ENCODE peak calls at places on chromosomes 6 and 20, in five cellular contexts. H is lower lobe of right lung; Y is CD8-positive, alpha-beta T cell; V is BJ; O is esophagus squamous epithelium. B is an unnamed sample. For H3K27me3, the result is how much of the 10 kb centered on the place peaks cover.

GRCh38 chr6:111061493-111061892 is 25.8 kb upstream of the SLC16A10 start:
- DNase-seq in H (no peak), Y (no peak), V (no peak), O (no peak), B (no peak)

GRCh38 chr6:105278035-105278434 is 98.2 kb upstream of the POPDC3 start:
- DNase-seq in H (no peak), Y (no peak), V (no peak), O (no peak), B (no peak)

GRCh38 chr6:39037082-39037487 is 11.5 kb upstream of the GLP1R start:
- DNase-seq in H (no peak), Y (no peak), V (no peak), O (no peak), B (no peak)

GRCh38 chr20:25493137-25493536 is 85.7 kb downstream of the GINS1 start:
- DNase-seq in H (no peak), Y (no peak), V (no peak), O (no peak), B (peak)

GRCh38 chr20:44112456-44112855 is 74.5 kb downstream of the JPH2 start:
- DNase-seq in H (no peak), Y (no peak), V (no peak), O (no peak), B (no peak)

GRCh38 chr20:9392892-9393857 is 121.2 kb upstream of the LAMP5 start:
- DNase-seq in H (peak), Y (no peak), V (no peak), O (no peak), B (peak)

GRCh38 chr6:2102316-2102883 is 143.0 kb downstream of the GMDS start:
- DNase-seq in H (no peak), Y (no peak), V (no peak), O (no peak), B (no peak)

GRCh38 chr6:134063966-134064445 is 11.6 kb upstream of the SLC2A12 start:
- DNase-seq in H (no peak), Y (peak), V (no peak), O (no peak), B (peak)

GRCh38 chr6:7624781-7625710 is 35.0 kb downstream of the SNRNP48 start:
- DNase-seq in H (no peak), Y (no peak), V (no peak), O (no peak), B (no peak)

GRCh38 chr6:160919713-160920112 is 71.9 kb upstream of the MAP3K4 start:
- DNase-seq in H (no peak), Y (no peak), V (peak), O (no peak), B (no peak)

GRCh38 chr6:81366970-81367369 is 385.5 kb downstream of the TENT5A start:
- DNase-seq in H (no peak), Y (no peak), V (no peak), O (no peak), B (no peak)

GRCh38 chr6:154887051-154887450 is 108.1 kb upstream of the TIAM2 start:
- DNase-seq in H (no peak), Y (no peak), V (no peak), O (no peak), B (no peak)

GRCh38 chr6:137415127-137415833 is 78.9 kb downstream of the OLIG3 start:
- DNase-seq in H (peak), Y (peak), V (peak), O (no peak), B (peak)

GRCh38 chr6:128667339-128667858 is 147.0 kb upstream of the PTPRK start:
- DNase-seq in H (no peak), Y (no peak), V (no peak), O (no peak), B (no peak)

GRCh38 chr20:50169329-50169823 is 15.9 kb upstream of the PEDS1 start:
- DNase-seq in H (peak), Y (peak), V (no peak), O (no peak), B (peak)

DNA sequence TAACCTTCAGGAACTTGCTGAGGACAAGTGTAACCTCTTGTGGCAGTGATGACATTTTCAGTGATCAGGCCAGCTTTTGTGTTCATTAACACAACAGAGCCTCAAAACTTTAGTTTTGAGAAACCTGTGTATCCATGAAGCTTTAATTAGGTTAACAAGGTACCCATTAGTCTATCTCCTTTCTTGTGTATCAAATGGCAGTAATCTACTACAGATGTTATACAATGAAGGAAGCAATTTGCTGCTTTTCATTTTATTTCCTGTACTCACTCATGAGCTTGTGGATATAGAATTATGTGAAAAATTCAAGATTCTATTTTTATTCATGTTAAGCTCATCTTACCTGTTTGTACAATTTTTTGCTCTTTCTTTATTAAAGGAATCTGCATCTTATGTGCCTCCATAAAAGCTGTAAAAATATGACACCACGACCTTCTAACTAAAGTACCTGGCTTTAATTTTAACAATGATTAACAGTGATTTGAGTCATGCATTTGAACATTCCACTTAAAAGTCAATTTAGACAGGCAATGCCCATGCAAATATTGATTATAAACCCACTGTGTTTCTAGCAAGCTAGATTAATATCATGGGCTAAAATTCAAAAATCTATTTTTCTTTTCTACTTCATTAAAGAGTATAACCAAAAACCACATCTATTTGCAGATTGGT is 897.3 kb downstream of the KIF16B start:
- DNase-seq in H (no peak), Y (no peak), V (no peak), O (no peak), B (no peak)
- H3K27me3 ChIP-seq in H (under half), Y (under half), V (under half), O (under half), B (under half)

GRCh38 chr20:59230385-59230784 is 66.8 kb downstream of the ZNF831 start:
- DNase-seq in H (no peak), Y (no peak), V (no peak), O (no peak), B (no peak)
- H3K27me3 ChIP-seq in H (under half), Y (under half), V (under half), O (under half), B (under half)

GRCh38 chr20:22924949-22925612 is 110.0 kb upstream of the SSTR4 start:
- DNase-seq in H (no peak), Y (no peak), V (no peak), O (no peak), B (no peak)

GRCh38 chr20:22922987-22923386 is 112.1 kb upstream of the SSTR4 start:
- DNase-seq in H (no peak), Y (no peak), V (no peak), O (no peak), B (no peak)

GRCh38 chr20:22925613-22925983 is 109.5 kb upstream of the SSTR4 start:
- DNase-seq in H (no peak), Y (no peak), V (no peak), O (no peak), B (no peak)

GRCh38 chr20:22921595-22922421 is 113.3 kb upstream of the SSTR4 start:
- DNase-seq in H (no peak), Y (no peak), V (peak), O (no peak), B (no peak)

DNA sequence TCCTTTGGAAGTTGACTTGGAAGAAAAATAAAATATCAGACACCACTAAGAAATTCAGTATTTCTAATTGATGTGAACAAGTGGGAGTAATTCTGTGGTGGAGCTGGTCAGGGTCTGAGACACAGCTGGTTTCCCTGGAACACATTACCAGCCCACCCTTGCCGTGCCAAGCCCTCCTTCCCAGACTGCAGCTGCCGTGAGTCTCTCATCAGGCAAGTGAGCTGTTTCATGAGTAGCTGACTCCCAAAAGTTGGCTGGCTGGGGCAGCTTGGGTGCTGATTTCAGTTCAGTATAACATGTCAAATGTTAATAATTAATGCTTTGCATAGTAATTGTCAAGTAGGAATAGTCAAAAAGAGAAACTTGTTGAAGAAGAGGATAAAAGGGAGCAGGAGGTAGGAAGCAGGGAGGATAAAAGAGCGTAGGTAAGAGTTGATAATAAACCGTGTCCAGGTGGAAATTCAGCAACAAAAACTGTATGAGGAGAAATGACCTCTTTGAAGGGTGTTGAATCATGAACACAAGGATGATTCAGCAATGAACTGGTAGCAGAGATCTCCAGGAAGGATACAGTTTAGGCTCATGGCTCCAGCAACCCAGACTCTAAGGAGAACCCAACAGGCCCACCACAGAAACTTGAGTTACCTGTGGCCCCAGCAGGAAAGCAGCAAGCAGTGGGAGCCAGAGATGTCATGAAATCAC is 110.9 kb upstream of the SSTR4 start:
- DNase-seq in H (no peak), Y (no peak), V (no peak), O (no peak), B (peak)
- H3K27me3 ChIP-seq in H (under half), Y (under half), V (under half), O (under half), B (under half)

DNA sequence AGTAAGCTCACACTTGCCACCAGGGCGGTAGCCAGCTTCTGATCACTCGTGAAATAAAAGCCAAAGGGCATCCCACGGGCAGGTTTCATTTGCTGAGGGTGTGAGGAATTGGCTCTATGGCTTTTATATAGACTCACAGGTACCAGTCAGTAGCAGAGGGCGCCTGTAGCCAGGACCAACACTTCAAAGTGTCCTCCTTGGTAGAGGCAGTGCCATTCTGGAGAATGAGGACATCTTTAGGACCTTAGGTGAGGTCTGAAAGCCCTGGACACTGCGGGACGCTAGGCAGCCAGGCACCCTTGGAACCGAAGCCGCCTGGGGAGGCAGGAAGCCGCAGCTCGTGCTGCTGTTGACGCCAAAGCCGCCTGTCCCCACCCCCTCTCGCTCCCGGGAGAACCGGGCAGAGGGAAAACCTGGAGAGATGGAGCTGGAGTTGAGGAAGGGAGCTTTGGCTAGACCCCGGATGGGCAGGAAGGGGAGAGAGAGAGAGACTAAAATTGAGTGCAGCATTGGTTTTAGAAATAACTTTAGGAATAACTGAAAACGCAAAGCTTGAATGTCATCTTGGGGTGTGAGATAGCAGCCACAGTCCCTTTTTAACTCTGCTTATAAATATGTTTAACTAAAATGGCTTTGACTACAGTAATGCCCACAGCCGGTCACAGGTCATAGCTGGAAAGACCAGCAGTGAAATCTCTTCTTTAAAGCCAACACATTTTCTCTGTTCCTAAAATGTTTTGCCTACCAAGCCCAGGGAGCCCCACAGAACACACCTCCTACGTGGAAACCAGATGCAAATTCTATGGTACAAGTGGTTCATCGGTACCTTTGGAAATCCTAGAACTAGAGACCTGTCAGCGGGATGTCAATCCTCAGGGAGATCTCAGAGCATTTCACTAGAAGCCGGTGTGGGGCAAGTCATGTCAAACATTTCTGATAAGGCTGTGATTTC is 128.5 kb upstream of the CDYL start:
- DNase-seq in H (peak), Y (peak), V (no peak), O (no peak), B (peak)
- H3K27me3 ChIP-seq in H (under half), Y (under half), V (under half), O (under half), B (under half)

DNA sequence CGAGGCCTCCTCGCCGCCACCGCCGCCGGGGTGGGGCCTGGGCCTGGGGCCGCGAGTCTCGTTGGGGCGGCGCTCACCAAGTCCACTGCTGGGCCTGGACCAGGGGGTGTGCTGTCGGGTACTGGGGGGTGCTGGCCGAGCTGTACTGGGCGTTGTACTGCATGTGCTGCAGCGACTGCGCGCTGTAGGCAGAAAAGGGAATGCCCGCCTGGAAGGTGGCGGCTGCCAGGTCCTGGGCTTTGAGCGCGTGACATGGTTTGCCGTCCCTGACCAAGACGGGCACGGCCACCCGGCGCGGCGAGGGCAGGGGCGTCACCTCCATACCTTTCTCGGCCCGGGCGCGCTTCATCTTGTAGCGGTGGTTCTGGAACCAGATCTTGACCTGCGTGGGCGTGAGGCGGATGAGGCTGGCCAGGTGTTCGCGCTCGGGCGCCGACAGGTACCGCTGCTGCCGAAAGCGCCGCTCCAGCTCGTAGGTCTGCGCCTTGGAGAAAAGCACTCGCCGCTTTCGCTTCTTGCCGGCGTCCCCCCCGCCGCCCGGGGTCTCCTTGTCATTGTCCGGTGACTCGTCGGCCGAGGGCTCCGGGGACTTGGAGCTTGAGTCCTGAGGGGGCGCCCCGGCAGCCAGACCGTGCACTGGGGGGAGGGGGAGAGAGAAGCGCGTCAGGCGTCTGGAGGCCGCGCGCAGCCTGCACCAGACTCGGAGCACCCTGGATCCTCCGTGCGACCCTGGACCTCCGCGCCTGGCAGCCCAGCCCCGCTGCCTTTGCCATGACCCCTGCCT is 1.8 kb downstream of the NKX2-2 start:
- DNase-seq in H (peak), Y (no peak), V (no peak), O (no peak), B (no peak)
- H3K27me3 ChIP-seq in H (half or more), Y (half or more), V (half or more), O (half or more), B (under half)

GRCh38 chr6:26613201-26613600 is 16.4 kb downstream of the ABT1 start:
- DNase-seq in H (no peak), Y (no peak), V (no peak), O (no peak), B (no peak)

GRCh38 chr6:26613717-26614683 is 17.2 kb downstream of the ABT1 start:
- DNase-seq in H (peak), Y (peak), V (no peak), O (no peak), B (no peak)

GRCh38 chr6:26609463-26609862 is 12.7 kb downstream of the ABT1 start:
- DNase-seq in H (no peak), Y (no peak), V (no peak), O (no peak), B (no peak)

GRCh38 chr6:26607434-26608230 is 10.9 kb downstream of the ABT1 start:
- DNase-seq in H (no peak), Y (peak), V (no peak), O (no peak), B (no peak)

GRCh38 chr6:26611599-26611998 is 14.8 kb downstream of the ABT1 start:
- DNase-seq in H (no peak), Y (no peak), V (no peak), O (no peak), B (no peak)
- H3K27me3 ChIP-seq in H (under half), Y (under half), V (under half), O (half or more), B (under half)

GRCh38 chr6:118771253-118771652 is 119.9 kb upstream of the CEP85L start:
- DNase-seq in H (no peak), Y (no peak), V (no peak), O (no peak), B (no peak)
- H3K27me3 ChIP-seq in H (under half), Y (under half), V (under half), O (under half), B (under half)

GRCh38 chr6:83709748-83710050 is 798 bp upstream of the SNAP91 start:
- DNase-seq in H (no peak), Y (no peak), V (no peak), O (no peak), B (no peak)

GRCh38 chr6:83711958-83712357 is 3.1 kb upstream of the SNAP91 start:
- DNase-seq in H (no peak), Y (no peak), V (no peak), O (no peak), B (no peak)

GRCh38 chr6:83707829-83708545 is 914 bp downstream of the SNAP91 start:
- DNase-seq in H (no peak), Y (no peak), V (no peak), O (no peak), B (no peak)

GRCh38 chr6:83708546-83708969 is 343 bp downstream of the SNAP91 start:
- DNase-seq in H (peak), Y (no peak), V (no peak), O (no peak), B (no peak)

GRCh38 chr6:83708970-83709747 is at the start of gene SNAP91:
- DNase-seq in H (peak), Y (no peak), V (no peak), O (no peak), B (peak)
- H3K27me3 ChIP-seq in H (under half), Y (under half), V (under half), O (half or more), B (under half)

GRCh38 chr6:168964138-168964892 is 289.3 kb downstream of the THBS2 start:
- DNase-seq in H (no peak), Y (no peak), V (peak), O (no peak), B (no peak)
- H3K27me3 ChIP-seq in H (under half), Y (under half), V (under half), O (under half), B (under half)